ENCODE peak calls at places on chromosome 13, in six cellular contexts. G is iris pigment epithelial cell; E is BJ; F is SIG-M5; V is stimulated activated CD4-positive, alpha-beta T cell treated with anti-CD3 and anti-CD28 coated beads, Interleukin-4, amount 100 ng/mL, for 4 hours; J is NCI-H2081. X is an unnamed sample.

GRCh38 chr13:99404005-99404755 is 97.0 kb upstream of the GPR183 start:
- DNase-seq in G (no peak), F (no peak), E (no peak), V (no peak), J (no peak), X (peak)

GRCh38 chr13:112448621-112449544 is 72.7 kb downstream of the SPACA7 start:
- DNase-seq in J (no peak), E (no peak), F (no peak), G (no peak), V (no peak), X (no peak)

GRCh38 chr13:22883961-22884360 is 296.8 kb upstream of the SGCG start:
- DNase-seq in F (no peak), V (no peak), G (no peak), E (no peak), J (no peak), X (no peak)

GRCh38 chr13:80012281-80012680 is 328.6 kb downstream of the SPRY2 start:
- DNase-seq in G (peak), E (no peak), V (no peak), F (no peak), J (no peak), X (no peak)

GRCh38 chr13:114146629-114147028 is 14.2 kb upstream of the RASA3 start:
- DNase-seq in F (no peak), E (no peak), J (no peak), G (no peak), V (no peak), X (peak)

GRCh38 chr13:30985637-30986205 is 53.3 kb downstream of the TEX26 start:
- DNase-seq in G (peak), F (no peak), V (no peak), E (peak), J (no peak), X (no peak)

GRCh38 chr13:33110386-33110712 is 94.1 kb downstream of the KL start:
- DNase-seq in J (no peak), E (no peak), F (no peak), V (no peak), G (no peak), X (no peak)

GRCh38 chr13:64482373-64482772 is 2747.8 kb downstream of the PCDH9 start:
- DNase-seq in E (no peak), F (no peak), J (no peak), G (peak), V (no peak), X (no peak)

GRCh38 chr13:79018166-79018565 is 359.2 kb upstream of the OBI1 start:
- DNase-seq in V (no peak), F (no peak), E (no peak), J (no peak), G (no peak), X (no peak)

GRCh38 chr13:48222358-48223015 is 10.5 kb upstream of the ITM2B start:
- DNase-seq in F (peak), J (no peak), G (peak), E (no peak), V (no peak), X (no peak)

GRCh38 chr13:49749852-49750251 is 42.6 kb downstream of the KPNA3 start:
- DNase-seq in G (peak), J (no peak), F (no peak), E (no peak), V (no peak), X (no peak)

GRCh38 chr13:110431425-110431824 is 124.3 kb downstream of the COL4A2 start:
- DNase-seq in E (no peak), F (no peak), G (no peak), V (no peak), J (no peak), X (no peak)